ENCODE peak calls at places on chromosome 1, in five cellular contexts. G is HCT116, M is GM12878, C is H1, Q is HepG2. B is an unnamed sample.
A peak's percentile ranks its signal among the peaks of the same experiment; 100 is the strongest.

GRCh38 chr1:231872461-231872910 is 245.9 kb downstream of the DISC1 start:
- DNase-seq in G (no peak), C (no peak), M (no peak), Q (no peak), B (no peak)

GRCh38 chr1:223492044-223492443 is 98.8 kb downstream of the CCDC185 start:
- DNase-seq in C (no peak), Q (no peak), M (no peak), G (no peak), B (no peak)

GRCh38 chr1:117591248-117591647 is 14.6 kb upstream of the TENT5C start:
- DNase-seq in C (no peak), G (no peak), M (no peak), Q (no peak), B (no peak)

GRCh38 chr1:196357913-196358312 is 250.3 kb downstream of the KCNT2 start:
- DNase-seq in G (no peak), C (no peak), M (no peak), Q (no peak), B (no peak)

GRCh38 chr1:227068883-227069282 is 128.8 kb downstream of the COQ8A start:
- DNase-seq in C (no peak), Q (no peak), M (no peak), G (no peak), B (no peak)

GRCh38 chr1:228000836-228001563 is 5.8 kb upstream of the WNT3A start:
- DNase-seq in G (no peak), M (no peak), C (no peak), Q (no peak), B (no peak)

GRCh38 chr1:161792740-161793139 is 26.6 kb downstream of the ATF6 start:
- DNase-seq in M (peak; percentile 23), C (no peak), G (peak; percentile 49), Q (peak; percentile 59), B (peak; percentile 48)

GRCh38 chr1:162283657-162284056 is 93.0 kb downstream of the SPATA46 start:
- DNase-seq in G (no peak), Q (no peak), M (no peak), C (no peak), B (no peak)

GRCh38 chr1:218351617-218352438 is 6.7 kb downstream of the TGFB2 start:
- DNase-seq in M (no peak), C (peak; percentile 48), G (no peak), Q (no peak), B (peak; percentile 32)

DNA sequence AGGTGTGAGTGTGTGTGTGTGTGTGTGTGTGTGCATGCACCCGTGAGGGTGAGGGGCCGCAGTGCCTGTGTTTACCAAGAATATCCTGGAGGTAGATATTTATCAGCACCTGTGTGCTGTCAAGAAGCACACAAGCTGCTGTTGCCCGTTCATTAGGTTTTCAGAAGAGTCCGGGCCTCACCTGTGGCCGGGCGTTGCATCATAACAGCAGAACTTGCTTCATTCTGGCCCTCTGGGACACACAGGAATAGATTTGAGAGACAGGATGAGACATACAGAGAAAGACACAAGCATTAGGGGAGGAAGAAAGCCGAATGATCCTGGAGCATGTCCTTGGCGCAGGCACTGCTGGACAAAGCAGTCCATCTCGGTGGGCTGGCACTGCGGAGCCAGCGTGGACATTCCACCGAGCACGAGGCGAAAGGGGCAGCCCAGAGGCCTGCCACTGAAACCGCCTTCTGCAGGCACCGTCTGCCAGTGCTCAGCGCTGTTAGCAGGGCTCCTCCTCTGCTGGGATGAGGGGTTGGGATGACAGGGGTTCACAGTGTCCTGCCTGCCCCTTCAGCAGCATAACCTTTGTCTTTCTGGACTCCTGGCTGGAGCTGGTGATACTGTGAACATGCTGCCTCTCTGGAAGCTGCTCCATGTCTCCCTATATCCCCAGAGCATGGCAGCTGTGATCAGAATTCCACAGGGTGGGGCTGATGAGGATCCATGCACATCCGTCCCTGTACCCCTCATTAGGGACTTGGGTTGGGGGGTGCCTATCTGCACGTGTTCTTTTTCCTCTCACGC is 81.1 kb downstream of the PEX14 start:
- DNase-seq in G (no peak), M (peak; percentile 17), C (peak; percentile 62), Q (peak; percentile 44), B (no peak)
- TF ChIP-seq SRF in G (no peak), M (no peak), C (no peak), Q (no peak), B (no peak)

GRCh38 chr1:235254721-235255120 is 73.3 kb downstream of the ARID4B start:
- DNase-seq in Q (no peak), M (no peak), C (no peak), G (no peak), B (no peak)

GRCh38 chr1:235261243-235261642 is 66.7 kb downstream of the ARID4B start:
- DNase-seq in G (no peak), Q (no peak), C (no peak), M (no peak), B (no peak)

GRCh38 chr1:235264327-235264726 is 63.7 kb downstream of the ARID4B start:
- DNase-seq in Q (no peak), M (no peak), C (no peak), G (no peak), B (no peak)

GRCh38 chr1:235262539-235262938 is 65.4 kb downstream of the ARID4B start:
- DNase-seq in Q (no peak), M (no peak), C (no peak), G (no peak), B (no peak)

DNA sequence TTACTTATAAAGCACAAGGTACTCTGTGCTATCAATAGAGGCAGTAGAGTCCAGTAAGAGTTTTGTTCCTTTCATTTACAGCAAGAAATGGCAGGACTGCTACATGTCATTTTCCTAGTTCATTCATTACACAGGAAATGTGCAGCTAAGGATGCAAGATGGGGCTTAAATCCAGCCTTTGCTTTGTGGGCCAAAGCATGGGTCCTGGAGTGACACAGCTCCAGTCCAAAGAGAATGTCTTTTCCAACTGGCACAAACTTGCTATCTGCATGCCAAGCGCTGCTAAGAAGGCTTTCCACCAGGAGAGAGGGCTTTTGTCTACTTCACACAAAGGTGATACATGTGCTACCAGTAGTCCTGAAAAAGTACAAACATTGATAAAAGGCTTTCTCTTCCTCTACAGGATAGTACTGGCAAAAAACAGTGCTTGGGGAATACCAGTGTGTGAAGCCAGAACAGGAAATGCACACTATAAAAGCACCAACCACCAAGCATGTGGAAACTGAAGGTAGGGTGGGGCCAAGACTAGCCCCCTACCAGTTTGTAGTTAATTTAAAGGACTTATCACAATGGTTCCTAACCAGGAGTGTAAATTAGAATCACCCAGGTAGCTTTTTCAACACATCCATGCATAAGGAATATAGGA is 68.7 kb downstream of the ARID4B start:
- DNase-seq in G (no peak), Q (no peak), C (no peak), M (peak; percentile 38), B (no peak)
- TF ChIP-seq SRF in G (no peak), Q (no peak), C (no peak), M (no peak), B (no peak)

DNA sequence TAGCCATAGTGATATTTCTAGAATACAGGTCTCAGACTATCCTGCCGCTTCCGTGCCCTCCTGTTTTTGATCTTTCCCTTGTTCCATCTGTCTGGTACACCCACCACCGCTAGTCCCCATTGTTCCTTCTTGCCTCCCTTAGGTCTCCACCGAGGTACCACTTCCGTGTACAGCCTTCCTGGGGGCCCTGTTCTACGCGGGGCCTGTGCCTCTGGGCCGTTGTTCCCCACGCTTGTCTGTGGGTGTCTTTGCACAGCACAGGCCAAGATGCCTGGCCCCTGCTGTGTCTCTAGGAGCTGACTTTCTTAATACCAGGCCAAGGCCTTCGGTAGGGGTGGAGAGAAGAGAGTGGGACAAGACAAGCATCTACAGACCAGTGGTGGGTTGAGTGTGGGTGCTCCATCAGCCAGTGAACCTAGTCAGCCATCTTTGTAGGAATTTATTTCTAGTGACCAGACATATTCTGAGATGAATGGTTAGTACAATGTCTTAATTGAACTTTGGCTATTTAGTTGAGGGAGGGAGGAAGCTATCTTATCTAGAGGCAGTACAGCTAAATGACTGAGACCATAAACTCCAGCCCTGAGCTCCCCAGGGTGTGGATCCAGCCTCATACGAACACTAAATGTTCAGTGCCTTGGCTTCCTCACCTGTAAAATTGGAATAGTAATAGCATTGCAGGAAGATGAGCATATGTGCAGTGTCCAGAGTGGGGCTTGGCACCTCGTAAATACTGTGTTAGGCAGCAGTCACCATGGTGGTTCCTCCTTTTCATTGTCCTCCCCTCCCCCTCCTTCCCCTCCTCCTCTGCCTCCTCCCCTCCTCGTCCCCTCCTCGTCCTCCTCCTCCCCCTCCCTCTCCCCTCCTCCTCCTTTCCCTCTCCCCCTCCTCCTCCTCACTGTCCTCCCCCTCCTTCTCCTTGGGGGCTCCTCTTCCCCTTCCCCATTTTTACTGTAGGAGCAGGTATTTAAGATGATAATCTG is 108.0 kb downstream of the GALNT2 start:
- DNase-seq in C (peak; percentile 30), G (no peak), Q (no peak), M (no peak), B (no peak)
- TF ChIP-seq SRF in C (no peak), G (no peak), Q (no peak), M (no peak), B (no peak)

GRCh38 chr1:166920561-166921475 is 44.8 kb upstream of the TADA1 start:
- DNase-seq in G (no peak), Q (no peak), M (no peak), C (peak; percentile 78), B (no peak)
- TF ChIP-seq SRF in G (no peak), Q (no peak), M (no peak), C (no peak), B (no peak)